ENCODE peak calls at places on chromosomes 1 and 21, in four cellular contexts. One of them, this sample, is unnamed.

GRCh38 chr1:170296211-170296610 is 150.5 kb downstream of the NTMT2 start:
- DNase-seq in spleen: no peak
- DNase-seq in fibroblast of mammary gland: no peak
- DNase-seq in foreskin fibroblast: no peak
- DNase-seq in this sample: no peak

GRCh38 chr21:43312751-43313169 is 114.2 kb downstream of the SIK1 start:
- DNase-seq in spleen: no peak
- DNase-seq in fibroblast of mammary gland: no peak
- DNase-seq in foreskin fibroblast: no peak
- DNase-seq in this sample: no peak

GRCh38 chr1:234598974-234599616 is 10.9 kb downstream of the IRF2BP2 start:
- DNase-seq in spleen: no peak
- DNase-seq in fibroblast of mammary gland: peak
- DNase-seq in foreskin fibroblast: peak
- DNase-seq in this sample: no peak

GRCh38 chr1:58874757-58875755 is 91.2 kb upstream of the JUN start:
- DNase-seq in spleen: no peak
- DNase-seq in fibroblast of mammary gland: peak
- DNase-seq in foreskin fibroblast: peak
- DNase-seq in this sample: no peak

GRCh38 chr1:223639333-223639749 is 26.2 kb downstream of the CAPN8 start:
- DNase-seq in spleen: no peak
- DNase-seq in fibroblast of mammary gland: peak
- DNase-seq in foreskin fibroblast: peak
- DNase-seq in this sample: no peak

GRCh38 chr1:46096269-46097148 is 35.9 kb downstream of the PIK3R3 start:
- DNase-seq in spleen: no peak
- DNase-seq in fibroblast of mammary gland: no peak
- DNase-seq in foreskin fibroblast: no peak
- DNase-seq in this sample: no peak

GRCh38 chr1:247905181-247905580 is 9.8 kb downstream of the OR2W3 start:
- DNase-seq in spleen: no peak
- DNase-seq in fibroblast of mammary gland: no peak
- DNase-seq in foreskin fibroblast: no peak
- DNase-seq in this sample: no peak

GRCh38 chr21:38597436-38597835 is 99.2 kb upstream of the ERG start:
- DNase-seq in spleen: no peak
- DNase-seq in fibroblast of mammary gland: peak
- DNase-seq in foreskin fibroblast: no peak
- DNase-seq in this sample: no peak

GRCh38 chr1:209870151-209870831 is 42.5 kb downstream of the UTP25 start:
- DNase-seq in spleen: no peak
- DNase-seq in fibroblast of mammary gland: peak
- DNase-seq in foreskin fibroblast: peak
- DNase-seq in this sample: no peak

GRCh38 chr1:45356186-45356585 is 15.9 kb upstream of the MUTYH start:
- DNase-seq in spleen: no peak
- DNase-seq in fibroblast of mammary gland: no peak
- DNase-seq in foreskin fibroblast: no peak
- DNase-seq in this sample: no peak

GRCh38 chr1:59025898-59026426 is 242.1 kb upstream of the JUN start:
- DNase-seq in spleen: no peak
- DNase-seq in fibroblast of mammary gland: peak
- DNase-seq in foreskin fibroblast: peak
- DNase-seq in this sample: no peak

GRCh38 chr1:22143065-22143514 is at the start of gene WNT4:
- DNase-seq in spleen: no peak
- DNase-seq in fibroblast of mammary gland: no peak
- DNase-seq in foreskin fibroblast: peak
- DNase-seq in this sample: peak

GRCh38 chr21:44292812-44293195 is 7.0 kb upstream of the PFKL start:
- DNase-seq in spleen: no peak
- DNase-seq in fibroblast of mammary gland: no peak
- DNase-seq in foreskin fibroblast: no peak
- DNase-seq in this sample: no peak

GRCh38 chr1:116325922-116326321 is 47.1 kb upstream of the ATP1A1 start:
- DNase-seq in spleen: no peak
- DNase-seq in fibroblast of mammary gland: no peak
- DNase-seq in foreskin fibroblast: no peak
- DNase-seq in this sample: peak

GRCh38 chr1:237799762-237800474 is 90.8 kb downstream of the ZP4 start:
- DNase-seq in spleen: no peak
- DNase-seq in fibroblast of mammary gland: peak
- DNase-seq in foreskin fibroblast: no peak
- DNase-seq in this sample: peak

GRCh38 chr1:21773585-21773984 is 9.4 kb downstream of the USP48 start:
- DNase-seq in spleen: no peak
- DNase-seq in fibroblast of mammary gland: no peak
- DNase-seq in foreskin fibroblast: no peak
- DNase-seq in this sample: no peak

GRCh38 chr1:61980561-61980960 is 214.1 kb upstream of the L1TD1 start:
- DNase-seq in spleen: no peak
- DNase-seq in fibroblast of mammary gland: peak
- DNase-seq in foreskin fibroblast: peak
- DNase-seq in this sample: no peak

GRCh38 chr1:15214507-15214906 is 32.5 kb upstream of the FHAD1 start:
- DNase-seq in spleen: no peak
- DNase-seq in fibroblast of mammary gland: peak
- DNase-seq in foreskin fibroblast: peak
- DNase-seq in this sample: no peak

GRCh38 chr1:80447533-80447932 is 1353.2 kb upstream of the ADGRL2 start:
- DNase-seq in spleen: no peak
- DNase-seq in fibroblast of mammary gland: no peak
- DNase-seq in foreskin fibroblast: no peak
- DNase-seq in this sample: no peak

GRCh38 chr1:160768295-160768657 is 27.7 kb upstream of the LY9 start:
- DNase-seq in spleen: peak
- DNase-seq in fibroblast of mammary gland: no peak
- DNase-seq in foreskin fibroblast: no peak
- DNase-seq in this sample: peak

GRCh38 chr1:199685369-199685768 is 342.1 kb upstream of the NR5A2 start:
- DNase-seq in spleen: no peak
- DNase-seq in fibroblast of mammary gland: peak
- DNase-seq in foreskin fibroblast: peak
- DNase-seq in this sample: no peak

GRCh38 chr1:245277276-245277675 is 122.5 kb downstream of the KIF26B start:
- DNase-seq in spleen: no peak
- DNase-seq in fibroblast of mammary gland: no peak
- DNase-seq in foreskin fibroblast: no peak
- DNase-seq in this sample: no peak

GRCh38 chr1:215623162-215623561 is 56.1 kb downstream of the KCTD3 start:
- DNase-seq in spleen: no peak
- DNase-seq in fibroblast of mammary gland: no peak
- DNase-seq in foreskin fibroblast: no peak
- DNase-seq in this sample: no peak

GRCh38 chr1:241163363-241163762 is 193.6 kb downstream of the RGS7 start:
- DNase-seq in spleen: no peak
- DNase-seq in fibroblast of mammary gland: no peak
- DNase-seq in foreskin fibroblast: no peak
- DNase-seq in this sample: no peak

GRCh38 chr1:25973610-25974355 is 24.1 kb downstream of the PAFAH2 start:
- DNase-seq in spleen: no peak
- DNase-seq in fibroblast of mammary gland: no peak
- DNase-seq in foreskin fibroblast: no peak
- DNase-seq in this sample: no peak

GRCh38 chr1:247415423-247416361 is at the start of gene NLRP3:
- DNase-seq in spleen: peak
- DNase-seq in fibroblast of mammary gland: peak
- DNase-seq in foreskin fibroblast: no peak
- DNase-seq in this sample: peak

GRCh38 chr1:107875689-107876088 is 89.3 kb downstream of the VAV3 start:
- DNase-seq in spleen: no peak
- DNase-seq in fibroblast of mammary gland: peak
- DNase-seq in foreskin fibroblast: no peak
- DNase-seq in this sample: no peak

GRCh38 chr1:155277896-155278688 is 829 bp downstream of the HCN3 start:
- DNase-seq in spleen: peak
- DNase-seq in fibroblast of mammary gland: peak
- DNase-seq in foreskin fibroblast: peak
- DNase-seq in this sample: peak

GRCh38 chr1:2989185-2989584 is 32.1 kb upstream of the ACTRT2 start:
- DNase-seq in spleen: no peak
- DNase-seq in fibroblast of mammary gland: no peak
- DNase-seq in foreskin fibroblast: no peak
- DNase-seq in this sample: no peak

GRCh38 chr1:24897263-24898151 is 32.6 kb downstream of the RUNX3 start:
- DNase-seq in spleen: no peak
- DNase-seq in fibroblast of mammary gland: no peak
- DNase-seq in foreskin fibroblast: no peak
- DNase-seq in this sample: peak

GRCh38 chr1:221832151-221832550 is 90.3 kb upstream of the DUSP10 start:
- DNase-seq in spleen: no peak
- DNase-seq in fibroblast of mammary gland: no peak
- DNase-seq in foreskin fibroblast: no peak
- DNase-seq in this sample: no peak

GRCh38 chr1:165910764-165911421 is 83.5 kb downstream of the UCK2 start:
- DNase-seq in spleen: no peak
- DNase-seq in fibroblast of mammary gland: peak
- DNase-seq in foreskin fibroblast: no peak
- DNase-seq in this sample: no peak

GRCh38 chr1:41802532-41803501 is 115.9 kb downstream of the HIVEP3 start:
- DNase-seq in spleen: peak
- DNase-seq in fibroblast of mammary gland: no peak
- DNase-seq in foreskin fibroblast: no peak
- DNase-seq in this sample: peak

GRCh38 chr1:60637651-60638050 is 444.7 kb upstream of the NFIA start:
- DNase-seq in spleen: no peak
- DNase-seq in fibroblast of mammary gland: no peak
- DNase-seq in foreskin fibroblast: no peak
- DNase-seq in this sample: no peak

GRCh38 chr1:13762642-13763041 is 62.7 kb downstream of the PRDM2 start:
- DNase-seq in spleen: no peak
- DNase-seq in fibroblast of mammary gland: no peak
- DNase-seq in foreskin fibroblast: no peak
- DNase-seq in this sample: no peak

GRCh38 chr1:94255476-94255875 is 18.1 kb upstream of the ARHGAP29 start:
- DNase-seq in spleen: no peak
- DNase-seq in fibroblast of mammary gland: peak
- DNase-seq in foreskin fibroblast: peak
- DNase-seq in this sample: no peak

GRCh38 chr1:53837924-53838653 is at the start of gene NDC1:
- DNase-seq in spleen: peak
- DNase-seq in fibroblast of mammary gland: peak
- DNase-seq in foreskin fibroblast: peak
- DNase-seq in this sample: peak
- TF ChIP-seq CTCF in spleen: no peak
- TF ChIP-seq CTCF in fibroblast of mammary gland: no peak
- TF ChIP-seq CTCF in foreskin fibroblast: no peak
- TF ChIP-seq CTCF in this sample: no peak

DNA sequence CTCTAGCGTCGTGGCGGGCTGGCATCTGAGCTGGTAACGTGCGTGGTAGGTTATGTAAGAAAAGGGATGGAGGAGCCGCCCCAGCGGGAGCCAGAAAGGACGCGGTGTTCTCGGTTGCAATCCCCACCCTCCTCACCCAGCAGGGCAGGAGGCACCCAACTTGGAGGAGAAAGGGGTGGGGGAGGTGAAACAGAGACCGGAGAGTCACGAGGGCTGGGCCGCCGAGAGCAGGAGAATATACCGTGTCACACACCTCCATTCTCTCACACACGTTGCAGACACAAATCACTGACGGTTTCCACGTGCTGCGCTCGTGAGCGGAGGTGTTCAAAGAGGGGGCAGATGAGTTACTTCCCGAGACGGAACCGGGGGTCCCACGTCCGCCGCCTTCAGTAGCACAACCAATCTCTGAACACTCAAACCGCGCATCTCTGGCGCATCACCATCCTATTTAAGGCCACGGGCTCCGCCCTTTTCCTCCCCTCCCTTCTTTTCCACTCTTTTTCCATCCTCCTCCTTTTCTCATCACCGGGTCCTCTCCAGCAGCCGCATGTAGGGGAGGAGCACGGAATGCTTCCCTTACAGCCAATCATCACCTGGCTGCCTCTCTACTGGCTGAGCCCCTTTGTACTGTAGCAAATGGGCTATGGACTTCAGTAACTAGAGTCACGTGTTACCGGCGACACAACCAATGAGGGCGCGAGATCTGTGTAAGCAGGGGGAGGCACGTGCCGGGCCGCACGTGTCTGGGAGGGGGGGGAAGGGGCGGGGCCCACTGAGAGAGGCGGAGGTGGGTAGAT is at the start of gene CIART:
- DNase-seq in spleen: peak
- DNase-seq in fibroblast of mammary gland: peak
- DNase-seq in foreskin fibroblast: peak
- DNase-seq in this sample: peak
- TF ChIP-seq CTCF in spleen: no peak
- TF ChIP-seq CTCF in fibroblast of mammary gland: no peak
- TF ChIP-seq CTCF in foreskin fibroblast: no peak
- TF ChIP-seq CTCF in this sample: peak

GRCh38 chr1:181714428-181714827 is 231.1 kb downstream of the CACNA1E start:
- DNase-seq in spleen: no peak
- DNase-seq in fibroblast of mammary gland: no peak
- DNase-seq in foreskin fibroblast: no peak
- DNase-seq in this sample: no peak
- TF ChIP-seq CTCF in spleen: no peak
- TF ChIP-seq CTCF in fibroblast of mammary gland: no peak
- TF ChIP-seq CTCF in foreskin fibroblast: no peak
- TF ChIP-seq CTCF in this sample: no peak

GRCh38 chr1:162939035-162939434 is 78.1 kb upstream of the CCDC190 start:
- DNase-seq in spleen: no peak
- DNase-seq in fibroblast of mammary gland: no peak
- DNase-seq in foreskin fibroblast: no peak
- DNase-seq in this sample: no peak
- TF ChIP-seq CTCF in spleen: no peak
- TF ChIP-seq CTCF in fibroblast of mammary gland: no peak
- TF ChIP-seq CTCF in foreskin fibroblast: no peak
- TF ChIP-seq CTCF in this sample: no peak